ENCODE peak calls at places on chromosomes 4 and X, in six cellular contexts. Y is hippocampal formation, G is HCEC 1CT, V is endothelial cell, X is NAMALWA, H is mammary epithelial cell. K is an unnamed sample.
A peak's percentile ranks its signal among the peaks of the same experiment; 100 is the strongest.

GRCh38 chrX:126985960-126986359 is 166.4 kb downstream of the PRR32 start:
- DNase-seq in X (no peak), Y (no peak), H (no peak), V (no peak), G (no peak), K (no peak)

GRCh38 chrX:70454441-70455365 is 10.1 kb downstream of the DLG3 start:
- DNase-seq in H (peak; percentile 77), X (peak; percentile 86), V (peak; percentile 73), Y (no peak), G (peak; percentile 43), K (peak; percentile 95)

GRCh38 chrX:131571348-131571747 is 27.5 kb downstream of the OR13H1 start:
- DNase-seq in Y (no peak), X (no peak), H (no peak), V (no peak), G (no peak), K (no peak)

GRCh38 chr4:184097240-184097619 is 120.4 kb downstream of the ENPP6 start:
- DNase-seq in V (peak; percentile 43), G (no peak), Y (no peak), X (no peak), H (peak; percentile 25), K (no peak)

GRCh38 chr4:157739237-157739636 is 433.6 kb downstream of the GASK1B start:
- DNase-seq in V (no peak), Y (no peak), H (peak; percentile 57), G (peak; percentile 65), X (no peak), K (no peak)

GRCh38 chrX:12206413-12206812 is 68.1 kb downstream of the FRMPD4 start:
- DNase-seq in V (no peak), X (no peak), G (no peak), H (peak; percentile 15), Y (no peak), K (no peak)

GRCh38 chr4:77193511-77194236 is 36.7 kb downstream of the CCNG2 start:
- DNase-seq in X (peak; percentile 94), G (no peak), H (no peak), Y (no peak), V (no peak), K (peak; percentile 67)

GRCh38 chrX:79259073-79259689 is 108.0 kb downstream of the ITM2A start:
- DNase-seq in G (no peak), V (no peak), X (peak; percentile 86), H (no peak), Y (peak; percentile 1), K (peak; percentile 97)

GRCh38 chr4:81207793-81208192 is 7.2 kb downstream of the PRKG2 start:
- DNase-seq in V (no peak), H (peak; percentile 95), Y (no peak), X (no peak), G (peak; percentile 83), K (no peak)

GRCh38 chrX:67780694-67781109 is 236.9 kb downstream of the AR start:
- DNase-seq in Y (peak; percentile 2), G (peak; percentile 94), V (no peak), H (peak; percentile 9), X (no peak), K (peak; percentile 97)

GRCh38 chr4:54940996-54941395 is 184.4 kb downstream of the KDR start:
- DNase-seq in X (no peak), V (no peak), G (no peak), Y (no peak), H (no peak), K (no peak)

K was measured in KBM-7.